ENCODE peak calls at places on chromosomes 1 and 21, in eight cellular contexts. T is fibroblast of lung, K is prostate gland, E is NB4, O is K562, C is HFF-Myc, W is cardiac muscle cell, B is fibroblast of mammary gland. Z is an unnamed sample.

GRCh38 chr1:188937965-188938551 is 1539.6 kb downstream of the BRINP3 start:
- DNase-seq in O (no peak), B (no peak), C (no peak), T (peak; percentile 64), K (no peak), W (peak; percentile 7), E (peak; percentile 10), Z (no peak)

GRCh38 chr1:240244968-240245628 is 153.4 kb downstream of the FMN2 start:
- DNase-seq in B (peak; percentile 91), T (peak; percentile 80), C (no peak), O (no peak), W (no peak), K (no peak), E (no peak), Z (peak; percentile 95)

GRCh38 chr1:100187912-100188311 is 9.9 kb upstream of the LRRC39 start:
- DNase-seq in T (peak; percentile 70), E (no peak), B (peak; percentile 71), W (no peak), C (no peak), O (no peak), K (peak; percentile 58), Z (peak; percentile 17)

GRCh38 chr21:35720065-35720810 is 340.1 kb downstream of the SETD4 start:
- DNase-seq in C (no peak), B (no peak), T (no peak), W (no peak), K (no peak), O (no peak), E (no peak), Z (no peak)

GRCh38 chr1:89360716-89361115 is 3.1 kb upstream of the GBP6 start:
- DNase-seq in W (no peak), K (no peak), E (no peak), C (no peak), O (no peak), B (no peak), T (no peak), Z (no peak)

GRCh38 chr1:237786066-237786719 is 104.5 kb downstream of the ZP4 start:
- DNase-seq in E (no peak), O (no peak), K (no peak), T (no peak), C (no peak), W (no peak), B (no peak), Z (no peak)

GRCh38 chr1:27504588-27505419 is 14.8 kb upstream of the WASF2 start:
- DNase-seq in W (peak; percentile 86), C (no peak), K (no peak), E (no peak), B (peak; percentile 45), T (peak; percentile 62), O (peak; percentile 64), Z (no peak)

GRCh38 chr1:161933592-161934277 is 89.9 kb downstream of the OLFML2B start:
- DNase-seq in W (no peak), C (no peak), E (no peak), O (no peak), T (no peak), K (no peak), B (no peak), Z (no peak)

GRCh38 chr1:8299963-8300362 is 18.0 kb upstream of the SLC45A1 start:
- DNase-seq in E (no peak), B (no peak), O (no peak), T (no peak), W (no peak), C (no peak), K (no peak), Z (no peak)

GRCh38 chr1:30801826-30802198 is 44.2 kb upstream of the LAPTM5 start:
- DNase-seq in K (peak; percentile 73), W (peak; percentile 84), B (peak; percentile 50), C (no peak), T (peak; percentile 28), E (peak; percentile 71), O (peak; percentile 79), Z (peak; percentile 83)

GRCh38 chr1:234713859-234714258 is 103.9 kb upstream of the IRF2BP2 start:
- DNase-seq in O (no peak), W (no peak), B (no peak), T (no peak), C (no peak), K (no peak), E (no peak), Z (no peak)

GRCh38 chr1:205375816-205376545 is 19.3 kb upstream of the KLHDC8A start:
- DNase-seq in O (peak; percentile 25), T (peak; percentile 66), E (no peak), W (peak; percentile 72), B (peak; percentile 68), C (no peak), K (peak; percentile 23), Z (no peak)

GRCh38 chr21:27108228-27108627 is 141.3 kb upstream of the ADAMTS5 start:
- DNase-seq in C (no peak), E (no peak), W (no peak), K (no peak), O (no peak), B (no peak), T (peak; percentile 22), Z (peak; percentile 46)

GRCh38 chr1:169712309-169712631 is 850 bp upstream of the SELL start:
- DNase-seq in T (no peak), K (no peak), C (no peak), O (no peak), W (no peak), B (no peak), E (no peak), Z (no peak)

GRCh38 chr1:186155594-186155993 is 219.5 kb downstream of the TPR start:
- DNase-seq in T (peak; percentile 82), E (peak; percentile 40), C (peak; percentile 49), K (no peak), O (peak; percentile 30), W (peak; percentile 20), B (peak; percentile 89), Z (peak; percentile 65)

GRCh38 chr21:44845418-44846200 is 27.7 kb upstream of the SUMO3 start:
- DNase-seq in K (no peak), C (no peak), E (peak; percentile 92), O (peak; percentile 90), T (peak; percentile 53), B (peak; percentile 49), W (peak; percentile 69), Z (peak; percentile 33)

DNA sequence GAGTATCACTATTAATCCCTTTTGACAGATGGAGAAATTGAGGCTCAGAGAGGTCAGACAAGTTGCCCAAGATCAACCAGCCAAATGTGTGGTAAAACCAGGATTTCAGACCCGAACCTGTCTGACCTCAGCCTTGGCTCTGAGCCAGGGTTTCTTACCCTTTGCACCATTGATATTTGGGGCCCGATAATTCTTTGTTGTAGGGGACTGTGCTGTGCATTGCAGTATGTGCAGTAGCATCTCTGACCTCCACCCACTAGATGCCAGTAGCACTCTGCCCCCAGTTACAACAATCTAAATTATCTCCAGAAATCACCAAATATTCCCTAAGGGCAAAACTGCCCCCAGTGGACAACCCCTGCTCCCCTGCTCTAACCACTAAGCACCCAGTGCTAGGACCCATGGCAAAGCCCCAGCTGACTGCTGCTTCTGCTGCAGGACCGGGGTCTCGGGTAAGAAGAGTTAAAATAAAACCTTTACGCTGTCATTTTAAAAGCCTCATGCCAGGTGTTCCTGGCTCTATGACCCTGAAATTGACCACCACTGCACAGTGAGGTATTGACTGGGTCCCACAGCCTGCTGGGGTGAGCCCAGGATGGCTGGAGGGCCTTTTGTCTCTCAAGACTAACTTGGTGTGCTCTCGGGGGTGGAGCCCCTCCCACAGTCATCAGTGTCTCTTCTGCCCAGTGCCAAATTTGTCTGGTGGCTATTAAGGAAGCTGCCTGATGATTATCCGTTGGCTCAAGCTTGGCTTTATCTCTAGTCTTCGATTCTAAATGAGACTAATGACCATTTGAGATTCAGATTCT is 5.6 kb upstream of the MAN1C1 start:
- DNase-seq in C (no peak), O (peak; percentile 26), T (no peak), K (no peak), B (peak; percentile 37), W (no peak), E (peak; percentile 44), Z (no peak)
- TF ChIP-seq CTCF in C (peak; percentile 24), O (peak; percentile 31), T (peak; percentile 38), K (peak; percentile 22), B (peak; percentile 42), W (peak; percentile 48), E (no peak), Z (peak; percentile 22)

GRCh38 chr1:156060937-156061636 is at the start of gene RAB25:
- DNase-seq in C (no peak), O (no peak), B (no peak), T (no peak), E (no peak), W (no peak), K (peak; percentile 92), Z (no peak)
- H3K4me3 ChIP-seq in C (no peak within 1 kb of the TSS), O (no peak within 1 kb of the TSS), B (no peak within 1 kb of the TSS), T (no peak within 1 kb of the TSS), E (no peak within 1 kb of the TSS), W (no peak within 1 kb of the TSS), K (peak within 1 kb of the TSS; percentile 35), Z (no peak within 1 kb of the TSS)

GRCh38 chr1:153356392-153357075 is 1.1 kb upstream of the S100A9 start:
- DNase-seq in C (no peak), O (no peak), T (no peak), K (no peak), B (no peak), E (no peak), W (no peak), Z (no peak)

GRCh38 chr1:153353226-153353947 is 4.3 kb upstream of the S100A9 start:
- DNase-seq in O (peak; percentile 69), B (peak; percentile 3), K (no peak), C (no peak), E (peak; percentile 39), W (peak; percentile 60), T (peak; percentile 6), Z (no peak)

GRCh38 chr1:153357076-153357852 is 390 bp upstream of the S100A9 start:
- DNase-seq in E (peak; percentile 76), W (no peak), T (no peak), C (no peak), K (peak; percentile 72), B (no peak), O (no peak), Z (no peak)

GRCh38 chr1:153354515-153355193 is 3.0 kb upstream of the S100A9 start:
- DNase-seq in K (no peak), T (no peak), W (no peak), E (no peak), O (no peak), B (no peak), C (no peak), Z (no peak)

GRCh38 chr1:153355445-153356071 is 2.1 kb upstream of the S100A9 start:
- DNase-seq in E (peak; percentile 88), B (peak; percentile 59), W (peak; percentile 69), T (peak; percentile 49), K (peak; percentile 18), O (peak; percentile 68), C (peak; percentile 5), Z (peak; percentile 72)
- TF ChIP-seq CTCF in E (peak; percentile 67), B (peak; percentile 55), W (peak; percentile 75), T (peak; percentile 32), K (no peak), O (peak; percentile 79), C (peak; percentile 67), Z (peak; percentile 54)

DNA sequence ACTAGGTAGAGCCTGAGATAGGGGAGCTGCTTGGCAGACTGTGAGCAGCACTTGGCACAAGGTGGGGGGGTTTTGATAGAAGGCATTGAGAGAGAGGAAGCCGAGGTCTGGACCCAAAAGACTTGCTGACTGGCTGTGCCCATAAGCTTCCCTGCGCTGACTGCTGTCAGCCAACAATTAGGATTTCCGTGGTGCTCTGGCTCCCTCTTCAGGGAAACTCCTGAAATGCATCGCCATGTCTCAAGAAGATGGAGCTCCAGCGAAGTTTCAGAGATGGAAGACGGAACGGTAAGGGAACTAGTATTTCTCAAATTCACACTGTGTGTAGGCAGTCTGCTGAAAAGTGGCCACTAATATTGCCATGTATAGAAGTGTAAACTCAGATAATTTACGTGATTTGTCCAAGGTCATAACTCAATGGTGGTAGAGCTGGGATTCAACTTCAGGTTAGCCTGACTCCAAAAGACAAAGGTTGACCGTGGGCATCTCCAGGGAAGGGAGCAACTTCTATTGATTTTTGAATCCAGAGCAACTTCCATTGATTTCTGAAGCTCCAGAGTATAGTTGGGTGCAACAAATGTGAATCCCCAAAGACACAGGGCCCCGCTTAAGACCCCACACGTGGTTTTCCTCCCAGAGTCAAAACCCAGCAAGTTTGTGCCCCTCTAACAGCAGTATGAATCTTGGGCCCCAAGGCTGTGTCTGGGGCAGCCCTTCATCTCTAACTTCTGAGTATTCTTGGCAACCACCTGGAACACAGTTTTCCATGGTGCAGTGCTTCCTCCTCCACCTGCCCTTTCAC is 44.5 kb upstream of the CRNN start:
- DNase-seq in K (peak; percentile 69), C (peak; percentile 27), O (peak; percentile 40), T (peak; percentile 56), E (peak; percentile 82), W (peak; percentile 3), B (peak; percentile 76), Z (peak; percentile 50)
- H3K4me3 ChIP-seq in K (no peak overlapping the region), C (no peak overlapping the region), O (no peak overlapping the region), T (no peak overlapping the region), E (no peak overlapping the region), W (no peak overlapping the region), B (no peak overlapping the region), Z (no peak overlapping the region)